ENCODE peak calls at places on chromosome 2, in nine cellular contexts. One of them, this sample, is unnamed.

GRCh38 chr2:86809481-86810121 is 18.9 kb upstream of the CD8A start:
- DNase-seq in fibroblast of pulmonary artery: no peak
- DNase-seq in CD14-positive monocyte: no peak
- DNase-seq in NCI-H1436: no peak
- DNase-seq in GM19239: no peak
- DNase-seq in neural progenitor cell: no peak
- DNase-seq in left lung: no peak
- DNase-seq in stimulated activated CD8-positive, alpha-beta memory T cell treated with anti-CD3 and anti-CD28 coated beads, Interleukin-2, amount 100 ng/mL, for 48 hours: no peak
- DNase-seq in hepatocyte: no peak
- DNase-seq in this sample: no peak

GRCh38 chr2:54503192-54503591 is 47.1 kb downstream of the SPTBN1 start:
- DNase-seq in stimulated activated CD8-positive, alpha-beta memory T cell treated with anti-CD3 and anti-CD28 coated beads, Interleukin-2, amount 100 ng/mL, for 48 hours: peak; percentile 19
- DNase-seq in left lung: no peak
- DNase-seq in neural progenitor cell: peak; percentile 80
- DNase-seq in GM19239: peak; percentile 23
- DNase-seq in hepatocyte: peak; percentile 32
- DNase-seq in CD14-positive monocyte: no peak
- DNase-seq in fibroblast of pulmonary artery: peak; percentile 60
- DNase-seq in NCI-H1436: peak; percentile 27
- DNase-seq in this sample: no peak

GRCh38 chr2:113795405-113795920 is 39.0 kb upstream of the SLC35F5 start:
- DNase-seq in left lung: no peak
- DNase-seq in hepatocyte: no peak
- DNase-seq in NCI-H1436: no peak
- DNase-seq in GM19239: no peak
- DNase-seq in neural progenitor cell: peak; percentile 9
- DNase-seq in stimulated activated CD8-positive, alpha-beta memory T cell treated with anti-CD3 and anti-CD28 coated beads, Interleukin-2, amount 100 ng/mL, for 48 hours: no peak
- DNase-seq in fibroblast of pulmonary artery: peak; percentile 48
- DNase-seq in CD14-positive monocyte: no peak
- DNase-seq in this sample: no peak

GRCh38 chr2:201357216-201357615 is at the start of gene FLACC1:
- DNase-seq in hepatocyte: peak; percentile 69
- DNase-seq in NCI-H1436: peak; percentile 20
- DNase-seq in left lung: no peak
- DNase-seq in fibroblast of pulmonary artery: peak; percentile 82
- DNase-seq in GM19239: no peak
- DNase-seq in CD14-positive monocyte: no peak
- DNase-seq in stimulated activated CD8-positive, alpha-beta memory T cell treated with anti-CD3 and anti-CD28 coated beads, Interleukin-2, amount 100 ng/mL, for 48 hours: no peak
- DNase-seq in neural progenitor cell: peak; percentile 65
- DNase-seq in this sample: no peak

GRCh38 chr2:2832657-2833056 is 501.6 kb upstream of the MYT1L start:
- DNase-seq in CD14-positive monocyte: no peak
- DNase-seq in stimulated activated CD8-positive, alpha-beta memory T cell treated with anti-CD3 and anti-CD28 coated beads, Interleukin-2, amount 100 ng/mL, for 48 hours: no peak
- DNase-seq in NCI-H1436: no peak
- DNase-seq in hepatocyte: no peak
- DNase-seq in GM19239: no peak
- DNase-seq in left lung: no peak
- DNase-seq in fibroblast of pulmonary artery: no peak
- DNase-seq in neural progenitor cell: no peak
- DNase-seq in this sample: no peak

GRCh38 chr2:231696004-231696367 is 12.3 kb upstream of the PTMA start:
- DNase-seq in stimulated activated CD8-positive, alpha-beta memory T cell treated with anti-CD3 and anti-CD28 coated beads, Interleukin-2, amount 100 ng/mL, for 48 hours: no peak
- DNase-seq in fibroblast of pulmonary artery: no peak
- DNase-seq in neural progenitor cell: peak; percentile 1
- DNase-seq in hepatocyte: no peak
- DNase-seq in CD14-positive monocyte: no peak
- DNase-seq in GM19239: no peak
- DNase-seq in left lung: no peak
- DNase-seq in NCI-H1436: no peak
- DNase-seq in this sample: peak; percentile 79

GRCh38 chr2:98796775-98797544 is 66.0 kb upstream of the MGAT4A start:
- DNase-seq in left lung: no peak
- DNase-seq in stimulated activated CD8-positive, alpha-beta memory T cell treated with anti-CD3 and anti-CD28 coated beads, Interleukin-2, amount 100 ng/mL, for 48 hours: no peak
- DNase-seq in neural progenitor cell: no peak
- DNase-seq in fibroblast of pulmonary artery: peak; percentile 31
- DNase-seq in GM19239: no peak
- DNase-seq in CD14-positive monocyte: no peak
- DNase-seq in NCI-H1436: no peak
- DNase-seq in hepatocyte: no peak
- DNase-seq in this sample: no peak

GRCh38 chr2:18790465-18791171 is 201.2 kb upstream of the NT5C1B start:
- DNase-seq in NCI-H1436: no peak
- DNase-seq in CD14-positive monocyte: no peak
- DNase-seq in stimulated activated CD8-positive, alpha-beta memory T cell treated with anti-CD3 and anti-CD28 coated beads, Interleukin-2, amount 100 ng/mL, for 48 hours: no peak
- DNase-seq in left lung: no peak
- DNase-seq in fibroblast of pulmonary artery: no peak
- DNase-seq in hepatocyte: no peak
- DNase-seq in neural progenitor cell: no peak
- DNase-seq in GM19239: no peak
- DNase-seq in this sample: no peak

GRCh38 chr2:60465736-60466135 is 87.7 kb downstream of the BCL11A start:
- DNase-seq in NCI-H1436: no peak
- DNase-seq in left lung: no peak
- DNase-seq in hepatocyte: no peak
- DNase-seq in CD14-positive monocyte: no peak
- DNase-seq in stimulated activated CD8-positive, alpha-beta memory T cell treated with anti-CD3 and anti-CD28 coated beads, Interleukin-2, amount 100 ng/mL, for 48 hours: no peak
- DNase-seq in GM19239: no peak
- DNase-seq in fibroblast of pulmonary artery: no peak
- DNase-seq in neural progenitor cell: no peak
- DNase-seq in this sample: no peak

This sample was measured in tibial nerve.